ENCODE peak calls at places on chromosomes 3 and 15, in nine cellular contexts. W is transverse colon, P is GM12878, C is upper lobe of left lung, R is tibial nerve, H is sigmoid colon, Z is SK-N-SH, X is K562, T is ovary. Y is an unnamed sample. For H3K36me3, the result is how much of the 10 kb centered on the place peaks cover.

GRCh38 chr15:63288778-63289378 is 11.5 kb downstream of the APH1B start:
- DNase-seq in W (no peak), P (no peak), C (no peak), R (peak), H (no peak), Z (peak), X (peak), T (no peak), Y (no peak)

GRCh38 chr3:128847631-128848370 is 31.6 kb upstream of the ACAD9 start:
- DNase-seq in W (no peak), P (no peak), C (no peak), R (no peak), H (no peak), Z (no peak), X (no peak), T (no peak), Y (no peak)

GRCh38 chr3:27556854-27557253 is 72.7 kb upstream of the SLC4A7 start:
- DNase-seq in W (no peak), P (no peak), C (no peak), R (no peak), H (no peak), Z (no peak), X (no peak), T (no peak), Y (no peak)

GRCh38 chr3:147509444-147509843 is 100.3 kb downstream of the ZIC1 start:
- DNase-seq in W (no peak), P (no peak), C (no peak), R (no peak), H (no peak), Z (no peak), X (no peak), T (no peak), Y (no peak)

GRCh38 chr3:152724270-152724669 is 110.7 kb upstream of the P2RY1 start:
- DNase-seq in W (no peak), P (no peak), C (no peak), R (no peak), H (no peak), Z (no peak), X (no peak), T (no peak), Y (no peak)

GRCh38 chr3:31542246-31542645 is 9.5 kb downstream of the STT3B start:
- DNase-seq in W (no peak), P (no peak), C (no peak), R (no peak), H (no peak), Z (no peak), X (no peak), T (no peak), Y (no peak)

GRCh38 chr3:83435173-83435572 is 1523.6 kb upstream of the CADM2 start:
- DNase-seq in W (no peak), P (no peak), C (peak), R (no peak), H (no peak), Z (no peak), X (no peak), T (no peak), Y (no peak)

GRCh38 chr15:43370310-43370974 is 401 bp downstream of the ZSCAN29 start:
- DNase-seq in W (peak), P (no peak), C (peak), R (no peak), H (no peak), Z (peak), X (peak), T (peak), Y (peak)

GRCh38 chr15:101604124-101604874 is 47.9 kb downstream of the TM2D3 start:
- DNase-seq in W (no peak), P (no peak), C (no peak), R (no peak), H (no peak), Z (no peak), X (no peak), T (no peak), Y (no peak)

GRCh38 chr3:196962108-196962929 is 6.3 kb downstream of the PIGZ start:
- DNase-seq in W (no peak), P (no peak), C (no peak), R (no peak), H (no peak), Z (no peak), X (no peak), T (no peak), Y (no peak)

GRCh38 chr15:71465109-71465508 is 345.2 kb upstream of the NR2E3 start:
- DNase-seq in W (no peak), P (no peak), C (no peak), R (no peak), H (no peak), Z (no peak), X (no peak), T (no peak), Y (no peak)

GRCh38 chr3:127215714-127216414 is 22.9 kb downstream of the PRR23E start:
- DNase-seq in W (no peak), P (no peak), C (no peak), R (no peak), H (no peak), Z (no peak), X (no peak), T (no peak), Y (no peak)
- TF ChIP-seq EP300 in W (no peak), P (no peak), C (no peak), R (no peak), H (no peak), Z (no peak), X (no peak), T (no peak), Y (no peak)

DNA sequence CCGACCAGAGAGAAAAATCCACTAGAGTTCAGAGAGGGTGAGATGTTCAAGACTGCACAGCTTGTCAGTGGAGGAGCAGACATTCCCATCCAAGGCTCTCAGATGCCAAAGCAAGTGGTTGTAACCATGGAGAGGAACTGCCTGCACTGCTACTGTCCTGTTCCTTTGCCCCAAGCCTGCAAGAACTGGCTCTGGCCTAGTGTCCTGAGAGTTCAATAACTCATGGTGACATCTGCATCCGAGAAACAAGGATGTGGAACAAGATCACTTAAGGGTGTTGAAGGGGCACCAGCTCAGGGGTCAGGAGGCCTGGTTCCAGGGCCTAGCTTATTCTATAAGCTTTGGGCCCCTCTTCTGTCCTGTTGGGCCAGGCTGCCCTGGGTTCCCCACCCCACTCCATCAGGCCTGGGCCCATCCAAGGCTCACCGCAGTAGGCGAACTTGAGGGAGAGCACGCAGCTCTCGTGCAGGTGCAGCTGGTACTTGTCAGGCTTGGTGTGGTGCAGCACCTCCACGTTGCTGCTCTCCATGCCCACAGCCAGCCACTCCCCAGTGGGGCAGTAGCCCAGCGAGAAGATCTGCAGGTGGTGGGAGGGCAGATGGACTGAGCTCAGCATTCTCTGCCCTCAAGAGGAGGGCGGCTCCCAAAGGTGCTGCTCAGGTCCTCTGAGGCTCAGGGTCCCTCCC is 45.6 kb downstream of the TLE3 start:
- DNase-seq in W (no peak), P (no peak), C (peak), R (no peak), H (peak), Z (no peak), X (no peak), T (no peak), Y (no peak)
- H3K36me3 ChIP-seq in W (half or more), P (under half), C (under half), R (half or more), H (half or more), Z (under half), X (half or more), T (under half), Y (half or more)

GRCh38 chr3:144770291-144770690 is 798.7 kb downstream of the DIPK2A start:
- DNase-seq in W (no peak), P (no peak), C (no peak), R (no peak), H (no peak), Z (no peak), X (no peak), T (no peak), Y (no peak)
- TF ChIP-seq EP300 in W (no peak), P (no peak), C (no peak), R (no peak), H (no peak), Z (no peak), X (no peak), T (no peak), Y (no peak)

GRCh38 chr3:46632792-46633191 is 20.5 kb downstream of the FAM240A start:
- DNase-seq in W (no peak), P (no peak), C (no peak), R (no peak), H (no peak), Z (no peak), X (no peak), T (no peak), Y (no peak)
- H3K36me3 ChIP-seq in W (under half), P (under half), C (under half), R (under half), H (under half), Z (under half), X (under half), T (under half), Y (under half)

GRCh38 chr3:53225181-53225580 is 30.6 kb downstream of the TKT start:
- DNase-seq in W (no peak), P (no peak), C (no peak), R (no peak), H (no peak), Z (no peak), X (no peak), T (no peak), Y (no peak)

GRCh38 chr3:53226142-53226840 is 29.5 kb downstream of the TKT start:
- DNase-seq in W (no peak), P (no peak), C (no peak), R (no peak), H (no peak), Z (no peak), X (no peak), T (no peak), Y (no peak)

GRCh38 chr3:53225651-53226050 is 30.2 kb downstream of the TKT start:
- DNase-seq in W (no peak), P (no peak), C (no peak), R (no peak), H (no peak), Z (no peak), X (no peak), T (no peak), Y (no peak)

GRCh38 chr3:53227993-53228885 is 27.6 kb downstream of the TKT start:
- DNase-seq in W (no peak), P (no peak), C (peak), R (no peak), H (no peak), Z (peak), X (no peak), T (no peak), Y (no peak)

GRCh38 chr3:53226841-53227407 is 28.9 kb downstream of the TKT start:
- DNase-seq in W (no peak), P (no peak), C (no peak), R (no peak), H (no peak), Z (peak), X (no peak), T (no peak), Y (no peak)
- TF ChIP-seq EP300 in W (no peak), P (no peak), C (no peak), R (no peak), H (no peak), Z (no peak), X (no peak), T (no peak), Y (no peak)

Y was measured in stomach.